ENCODE peak calls at places on chromosomes 7 and 10, in five cellular contexts. E, A, U, K and V are unnamed samples. For H3K4me1, the result is how much of the 10 kb centered on the place peaks cover.

GRCh38 chr7:127817466-127817865 is 165.5 kb downstream of the SND1 start:
- DNase-seq in U (no peak), A (no peak), K (no peak), E (no peak), V (no peak)

GRCh38 chr7:39526676-39527075 is 39.5 kb upstream of the YAE1 start:
- DNase-seq in E (no peak), A (no peak), U (no peak), K (no peak), V (no peak)

GRCh38 chr7:76234931-76235441 is 33.3 kb downstream of the SRRM3 start:
- DNase-seq in A (peak), E (no peak), K (peak), U (peak), V (peak)

GRCh38 chr7:14836571-14837189 is 65.9 kb downstream of the DGKB start:
- DNase-seq in K (peak), U (no peak), E (no peak), A (no peak), V (peak)

GRCh38 chr10:10780746-10781145 is 236.9 kb upstream of the CELF2 start:
- DNase-seq in A (no peak), K (no peak), U (no peak), E (no peak), V (no peak)

GRCh38 chr10:36538945-36539586 is 586.3 kb upstream of the ANKRD30A start:
- DNase-seq in E (no peak), U (no peak), K (no peak), A (no peak), V (no peak)

GRCh38 chr7:115825736-115826135 is 204.8 kb downstream of the TFEC start:
- DNase-seq in A (no peak), K (no peak), U (no peak), E (no peak), V (no peak)

GRCh38 chr10:130655313-130656186 is 519.4 kb downstream of the GLRX3 start:
- DNase-seq in A (no peak), E (no peak), U (no peak), K (no peak), V (no peak)

GRCh38 chr10:16847644-16848043 is 30.4 kb upstream of the RSU1 start:
- DNase-seq in U (no peak), K (no peak), E (no peak), A (no peak), V (no peak)

GRCh38 chr7:157799076-157799685 is 462.4 kb downstream of the DNAJB6 start:
- DNase-seq in A (no peak), E (no peak), U (no peak), K (no peak), V (no peak)

GRCh38 chr10:125152646-125153368 is 7.6 kb downstream of the CTBP2 start:
- DNase-seq in A (no peak), U (no peak), K (no peak), E (no peak), V (no peak)

GRCh38 chr10:48594799-48595198 is 10.1 kb downstream of the ARHGAP22 start:
- DNase-seq in E (no peak), U (no peak), A (no peak), K (no peak), V (no peak)

GRCh38 chr7:101943889-101944605 is 126.6 kb downstream of the CUX1 start:
- DNase-seq in K (no peak), E (no peak), U (no peak), A (no peak), V (no peak)

GRCh38 chr7:32580646-32581045 is 85.4 kb downstream of the AVL9 start:
- DNase-seq in K (no peak), E (no peak), U (no peak), A (no peak), V (no peak)

GRCh38 chr7:100682991-100683658 is 9.6 kb downstream of the GNB2 start:
- DNase-seq in E (no peak), K (no peak), U (no peak), A (no peak), V (no peak)

GRCh38 chr10:132136097-132136521 is 50.6 kb upstream of the DPYSL4 start:
- DNase-seq in U (no peak), K (no peak), E (no peak), A (no peak), V (no peak)

GRCh38 chr7:128122577-128123290 is 91.5 kb upstream of the LRRC4 start:
- DNase-seq in E (no peak), K (no peak), U (no peak), A (no peak), V (no peak)

GRCh38 chr7:44309271-44310091 is 15.9 kb downstream of the CAMK2B start:
- DNase-seq in U (peak), E (no peak), K (peak), A (peak), V (no peak)

GRCh38 chr10:33547976-33548375 is 213.5 kb upstream of the NRP1 start:
- DNase-seq in A (no peak), U (no peak), E (no peak), K (no peak), V (no peak)

GRCh38 chr7:75737856-75738603 is 711 bp downstream of the HIP1 start:
- DNase-seq in A (no peak), E (no peak), K (no peak), U (no peak), V (no peak)

GRCh38 chr10:50531388-50532077 is 92.2 kb downstream of the SGMS1 start:
- DNase-seq in U (peak), E (no peak), K (no peak), A (no peak), V (no peak)

GRCh38 chr10:23786594-23786993 is 347.7 kb downstream of the OTUD1 start:
- DNase-seq in A (no peak), U (no peak), E (no peak), K (no peak), V (no peak)

GRCh38 chr10:71891437-71891836 is 40.4 kb upstream of the PSAP start:
- DNase-seq in K (no peak), A (no peak), U (no peak), E (no peak), V (no peak)

GRCh38 chr10:58981051-58981450 is 195.4 kb upstream of the PHYHIPL start:
- DNase-seq in U (no peak), K (no peak), A (no peak), E (no peak), V (no peak)

GRCh38 chr7:95549818-95550529 is 46.3 kb downstream of the PDK4 start:
- DNase-seq in U (peak), A (no peak), K (no peak), E (no peak), V (peak)

GRCh38 chr7:70131807-70132565 is 533.7 kb downstream of the AUTS2 start:
- DNase-seq in U (no peak), K (no peak), A (no peak), E (no peak), V (no peak)

GRCh38 chr7:5282464-5283316 is at the start of gene SLC29A4:
- DNase-seq in U (peak), E (no peak), A (no peak), K (no peak), V (peak)

GRCh38 chr7:55244346-55244745 is 120.8 kb upstream of the LANCL2 start:
- DNase-seq in E (no peak), K (no peak), U (no peak), A (no peak), V (no peak)

GRCh38 chr7:140308060-140308459 is 90.3 kb downstream of the SLC37A3 start:
- DNase-seq in K (no peak), U (no peak), E (no peak), A (no peak), V (no peak)
- TF ChIP-seq EZH2 in K (no peak), U (no peak), E (no peak), A (no peak), V (no peak)

DNA sequence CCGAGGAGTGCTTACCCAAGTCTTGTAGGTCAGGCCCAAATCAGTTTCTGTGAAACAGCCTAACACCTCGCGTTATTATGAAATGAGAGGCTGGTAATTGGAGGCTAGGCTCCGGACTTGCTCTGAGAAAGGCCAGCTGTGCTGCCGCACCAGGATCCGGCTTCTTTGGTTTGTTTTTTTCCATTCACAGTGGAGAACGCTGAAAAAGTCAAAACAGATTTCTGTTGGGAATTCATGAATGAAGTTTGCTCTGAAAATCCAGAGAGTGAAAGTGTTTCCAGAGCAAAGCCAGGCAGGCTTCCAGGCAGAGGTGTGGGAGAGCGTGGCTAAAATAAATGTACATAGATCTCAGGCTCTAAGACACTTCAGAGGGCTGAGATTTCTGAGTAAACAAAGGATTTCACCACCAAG is 240.1 kb downstream of the TRIL start:
- DNase-seq in A (no peak), K (no peak), U (no peak), E (no peak), V (no peak)
- TF ChIP-seq ZNF274 in A (no peak), K (no peak), U (no peak), E (no peak), V (no peak)

DNA sequence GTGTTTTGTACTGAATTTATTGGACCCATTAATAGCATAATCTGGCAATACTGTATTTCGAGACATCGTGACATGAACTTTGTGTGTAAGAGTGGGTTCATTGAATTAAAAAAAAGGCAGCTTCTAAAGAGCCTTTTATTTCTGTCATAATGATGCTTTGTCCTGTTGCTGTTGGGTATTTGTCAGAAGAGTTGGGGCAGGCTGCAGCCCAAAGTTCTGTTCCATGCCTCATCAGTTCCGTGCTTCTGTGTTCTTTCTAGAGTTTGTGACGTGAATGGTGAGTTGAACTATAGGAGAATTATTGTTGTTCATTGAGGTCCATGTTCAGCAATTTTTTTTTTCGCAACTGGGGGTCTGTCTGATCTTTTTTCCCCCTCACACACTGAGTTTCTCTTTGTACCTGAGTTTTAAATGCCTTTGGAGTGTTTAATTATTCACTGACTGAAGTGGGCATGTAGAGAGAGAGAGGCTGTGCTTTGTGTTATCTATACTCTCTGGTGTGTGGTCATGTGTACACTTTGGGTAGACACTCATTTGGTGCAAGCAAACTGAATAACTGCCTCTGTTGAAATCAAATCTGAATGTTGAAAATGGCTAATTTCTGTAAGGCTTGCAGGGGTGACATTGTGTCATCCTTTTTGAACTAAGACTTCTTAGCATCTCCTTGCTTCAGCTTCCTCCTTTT is 69.8 kb downstream of the ADD3 start:
- DNase-seq in U (no peak), A (peak), E (no peak), K (no peak), V (no peak)
- H3K4me1 ChIP-seq in U (half or more), A (half or more), E (under half), K (under half), V (under half)

GRCh38 chr10:8037941-8038894 is 16.3 kb upstream of the GATA3 start:
- DNase-seq in K (no peak), E (no peak), A (no peak), U (no peak), V (no peak)
- TF ChIP-seq EZH2 in K (peak), E (no peak), A (peak), U (no peak), V (no peak)

DNA sequence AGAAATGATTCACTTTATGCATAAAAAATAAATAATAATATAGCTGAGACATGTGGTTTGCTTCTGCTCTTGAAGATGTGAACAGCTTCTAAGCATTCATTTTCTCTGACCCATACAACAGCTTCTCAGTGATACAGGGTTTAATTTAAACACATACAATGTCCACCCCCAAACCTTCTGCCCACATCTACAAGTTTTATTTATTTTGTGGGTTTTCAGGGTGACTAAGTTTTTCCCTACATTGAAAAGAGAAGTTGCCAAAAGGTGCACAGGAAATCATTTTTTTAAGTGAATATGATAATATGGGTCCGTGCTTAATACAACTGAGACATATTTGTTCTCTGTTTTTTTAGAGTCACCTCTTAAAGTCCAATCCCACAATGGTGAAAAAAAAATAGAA is 17.2 kb downstream of the INHBA start:
- DNase-seq in U (no peak), K (no peak), E (no peak), A (no peak), V (no peak)
- TF ChIP-seq ZNF274 in U (no peak), K (no peak), E (no peak), A (no peak), V (no peak)

GRCh38 chr7:47482013-47482761 is 99.7 kb downstream of the TNS3 start:
- DNase-seq in U (peak), A (no peak), E (no peak), K (no peak), V (no peak)
- H3K4me1 ChIP-seq in U (under half), A (half or more), E (under half), K (under half), V (half or more)

DNA sequence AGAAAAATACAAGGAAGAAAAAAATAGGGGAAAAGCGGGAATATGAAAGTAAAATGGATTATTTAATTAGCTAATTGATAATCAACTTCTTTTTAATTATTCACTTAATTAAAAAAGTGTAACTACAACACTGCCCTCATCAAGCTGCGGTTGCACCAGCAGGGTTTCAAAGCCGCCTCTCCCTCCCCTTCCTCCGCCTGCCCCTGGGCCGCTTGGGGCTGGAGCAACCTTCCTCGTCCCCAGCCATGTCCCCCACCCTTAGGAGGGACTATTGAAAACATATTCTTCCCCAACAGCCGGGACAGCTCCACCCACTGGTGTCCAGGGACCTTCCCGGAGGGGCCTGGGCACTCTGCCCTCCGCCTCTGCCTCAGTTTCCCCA is 15.4 kb downstream of the UNCX start:
- DNase-seq in K (no peak), A (no peak), E (no peak), U (no peak), V (no peak)
- TF ChIP-seq EZH2 in K (no peak), A (no peak), E (no peak), U (no peak), V (no peak)

DNA sequence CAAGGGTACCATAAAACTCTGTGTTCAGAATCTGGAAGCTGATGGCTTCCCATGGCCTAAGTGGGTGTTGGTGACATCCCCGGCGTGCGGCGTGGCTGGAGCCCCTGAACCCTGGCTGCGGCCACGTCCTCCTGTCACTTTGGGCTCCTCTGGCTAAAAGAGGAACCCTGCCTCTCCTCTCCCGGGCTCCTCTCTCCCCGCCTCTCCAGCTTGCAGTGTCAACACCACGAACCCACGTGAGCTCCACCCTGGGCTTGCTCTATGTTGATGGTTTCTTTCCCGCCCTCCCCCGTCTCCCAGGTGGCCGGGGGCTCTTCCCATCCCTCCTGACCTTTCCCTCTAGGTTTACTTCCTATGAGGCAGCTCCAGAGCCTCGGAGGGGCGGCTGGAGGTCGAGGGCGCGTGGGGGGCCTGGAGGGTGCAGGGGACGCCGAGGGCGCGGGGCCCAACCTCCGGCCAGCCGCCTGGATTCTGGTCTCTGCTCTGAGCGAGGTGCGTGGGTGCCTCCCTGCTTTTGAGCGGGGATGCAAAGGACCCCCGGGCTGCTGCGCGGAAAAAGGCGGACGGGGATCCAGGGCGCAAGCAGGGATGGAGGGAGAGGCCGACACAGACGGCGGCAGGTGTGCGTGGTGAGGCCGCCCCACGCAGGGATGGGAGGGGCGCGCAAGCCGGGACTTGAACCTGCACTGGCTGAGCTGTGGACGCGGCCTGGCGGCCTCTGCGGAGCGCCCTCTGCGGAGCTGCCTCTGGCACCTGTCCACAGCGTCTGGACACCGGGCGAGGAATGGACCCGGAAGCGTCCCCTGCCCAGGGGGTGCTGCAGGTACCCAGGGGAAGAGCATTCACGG is 115.5 kb upstream of the DIP2C start:
- DNase-seq in U (no peak), E (no peak), A (no peak), K (no peak), V (no peak)
- TF ChIP-seq ZNF274 in U (no peak), E (no peak), A (no peak), K (no peak), V (no peak)

GRCh38 chr10:97686962-97687784 is at the start of gene AVPI1:
- DNase-seq in A (peak), E (peak), U (peak), K (peak), V (peak)

GRCh38 chr10:97686301-97686961 is 610 bp downstream of the AVPI1 start:
- DNase-seq in E (no peak), A (no peak), K (no peak), U (peak), V (no peak)

GRCh38 chr10:97683556-97684357 is 3.3 kb downstream of the AVPI1 start:
- DNase-seq in U (peak), E (no peak), K (no peak), A (no peak), V (no peak)

GRCh38 chr10:97684866-97685394 is 2.1 kb downstream of the AVPI1 start:
- DNase-seq in E (no peak), U (no peak), K (no peak), A (peak), V (no peak)

GRCh38 chr10:97685395-97685958 is 1.6 kb downstream of the AVPI1 start:
- DNase-seq in E (no peak), A (peak), U (peak), K (no peak), V (peak)
- H3K4me1 ChIP-seq in E (under half), A (half or more), U (under half), K (under half), V (half or more)